ENCODE peak calls at places on chromosomes 13 and 19, in four cellular contexts. One of them, this sample, is unnamed.
A peak's percentile ranks its signal among the peaks of the same experiment; 100 is the strongest.

GRCh38 chr13:46551410-46552301 is 1.3 kb upstream of the LRCH1 start:
- DNase-seq in epithelial cell of proximal tubule: no peak
- DNase-seq in transverse colon: peak; percentile 88
- DNase-seq in activated CD4-positive, alpha-beta T cell treated with anti-CD3 and anti-CD28 coated beads, Interleukin-2, amount 50 U/mL, for 24 hours: peak; percentile 41
- DNase-seq in this sample: no peak

GRCh38 chr19:58361900-58362271 is 665 bp downstream of the ZNF497 start:
- DNase-seq in activated CD4-positive, alpha-beta T cell treated with anti-CD3 and anti-CD28 coated beads, Interleukin-2, amount 50 U/mL, for 24 hours: peak; percentile 31
- DNase-seq in transverse colon: peak; percentile 57
- DNase-seq in epithelial cell of proximal tubule: no peak
- DNase-seq in this sample: no peak

GRCh38 chr13:113967729-113968462 is 6.0 kb downstream of the C13orf46 start:
- DNase-seq in activated CD4-positive, alpha-beta T cell treated with anti-CD3 and anti-CD28 coated beads, Interleukin-2, amount 50 U/mL, for 24 hours: no peak
- DNase-seq in epithelial cell of proximal tubule: no peak
- DNase-seq in transverse colon: no peak
- DNase-seq in this sample: no peak

GRCh38 chr13:59360916-59361315 is 802.8 kb downstream of the DIAPH3 start:
- DNase-seq in epithelial cell of proximal tubule: no peak
- DNase-seq in transverse colon: no peak
- DNase-seq in activated CD4-positive, alpha-beta T cell treated with anti-CD3 and anti-CD28 coated beads, Interleukin-2, amount 50 U/mL, for 24 hours: no peak
- DNase-seq in this sample: no peak

GRCh38 chr13:112012004-112012704 is 54.8 kb upstream of the SOX1 start:
- DNase-seq in activated CD4-positive, alpha-beta T cell treated with anti-CD3 and anti-CD28 coated beads, Interleukin-2, amount 50 U/mL, for 24 hours: no peak
- DNase-seq in transverse colon: no peak
- DNase-seq in epithelial cell of proximal tubule: no peak
- DNase-seq in this sample: no peak

GRCh38 chr19:38710928-38711725 is 33.1 kb downstream of the CAPN12 start:
- DNase-seq in activated CD4-positive, alpha-beta T cell treated with anti-CD3 and anti-CD28 coated beads, Interleukin-2, amount 50 U/mL, for 24 hours: no peak
- DNase-seq in epithelial cell of proximal tubule: no peak
- DNase-seq in transverse colon: no peak
- DNase-seq in this sample: no peak

GRCh38 chr13:32802159-32802558 is 214.1 kb upstream of the KL start:
- DNase-seq in transverse colon: no peak
- DNase-seq in epithelial cell of proximal tubule: no peak
- DNase-seq in activated CD4-positive, alpha-beta T cell treated with anti-CD3 and anti-CD28 coated beads, Interleukin-2, amount 50 U/mL, for 24 hours: no peak
- DNase-seq in this sample: no peak

GRCh38 chr13:25727250-25727649 is 324.6 kb downstream of the SHISA2 start:
- DNase-seq in activated CD4-positive, alpha-beta T cell treated with anti-CD3 and anti-CD28 coated beads, Interleukin-2, amount 50 U/mL, for 24 hours: no peak
- DNase-seq in transverse colon: peak; percentile 18
- DNase-seq in epithelial cell of proximal tubule: no peak
- DNase-seq in this sample: no peak

GRCh38 chr13:101623469-101624209 is 171.2 kb downstream of the ITGBL1 start:
- DNase-seq in transverse colon: no peak
- DNase-seq in epithelial cell of proximal tubule: no peak
- DNase-seq in activated CD4-positive, alpha-beta T cell treated with anti-CD3 and anti-CD28 coated beads, Interleukin-2, amount 50 U/mL, for 24 hours: no peak
- DNase-seq in this sample: no peak

GRCh38 chr19:6509118-6509971 is 7.2 kb upstream of the TUBB4A start:
- DNase-seq in epithelial cell of proximal tubule: no peak
- DNase-seq in transverse colon: no peak
- DNase-seq in activated CD4-positive, alpha-beta T cell treated with anti-CD3 and anti-CD28 coated beads, Interleukin-2, amount 50 U/mL, for 24 hours: no peak
- DNase-seq in this sample: no peak

GRCh38 chr13:38763446-38764381 is 76.8 kb downstream of the FREM2 start:
- DNase-seq in activated CD4-positive, alpha-beta T cell treated with anti-CD3 and anti-CD28 coated beads, Interleukin-2, amount 50 U/mL, for 24 hours: no peak
- DNase-seq in epithelial cell of proximal tubule: no peak
- DNase-seq in transverse colon: no peak
- DNase-seq in this sample: peak; percentile 5

GRCh38 chr13:43331676-43332075 is 308.3 kb downstream of the DNAJC15 start:
- DNase-seq in transverse colon: no peak
- DNase-seq in activated CD4-positive, alpha-beta T cell treated with anti-CD3 and anti-CD28 coated beads, Interleukin-2, amount 50 U/mL, for 24 hours: no peak
- DNase-seq in epithelial cell of proximal tubule: peak; percentile 56
- DNase-seq in this sample: no peak

GRCh38 chr19:6379744-6380143 is 4.0 kb upstream of the PSPN start:
- DNase-seq in transverse colon: no peak
- DNase-seq in epithelial cell of proximal tubule: no peak
- DNase-seq in activated CD4-positive, alpha-beta T cell treated with anti-CD3 and anti-CD28 coated beads, Interleukin-2, amount 50 U/mL, for 24 hours: no peak
- DNase-seq in this sample: no peak

GRCh38 chr13:107374038-107374437 is 806.1 kb upstream of the ARGLU1 start:
- DNase-seq in activated CD4-positive, alpha-beta T cell treated with anti-CD3 and anti-CD28 coated beads, Interleukin-2, amount 50 U/mL, for 24 hours: no peak
- DNase-seq in epithelial cell of proximal tubule: no peak
- DNase-seq in transverse colon: no peak
- DNase-seq in this sample: no peak

GRCh38 chr13:47463726-47464125 is 537.3 kb downstream of the SUCLA2 start:
- DNase-seq in transverse colon: no peak
- DNase-seq in epithelial cell of proximal tubule: no peak
- DNase-seq in activated CD4-positive, alpha-beta T cell treated with anti-CD3 and anti-CD28 coated beads, Interleukin-2, amount 50 U/mL, for 24 hours: no peak
- DNase-seq in this sample: no peak

GRCh38 chr19:18488838-18489626 is 32.8 kb downstream of the ELL start:
- DNase-seq in transverse colon: peak; percentile 45
- DNase-seq in epithelial cell of proximal tubule: no peak
- DNase-seq in activated CD4-positive, alpha-beta T cell treated with anti-CD3 and anti-CD28 coated beads, Interleukin-2, amount 50 U/mL, for 24 hours: no peak
- DNase-seq in this sample: no peak

GRCh38 chr13:113935081-113935511 is 38.8 kb downstream of the C13orf46 start:
- DNase-seq in transverse colon: no peak
- DNase-seq in activated CD4-positive, alpha-beta T cell treated with anti-CD3 and anti-CD28 coated beads, Interleukin-2, amount 50 U/mL, for 24 hours: no peak
- DNase-seq in epithelial cell of proximal tubule: no peak
- DNase-seq in this sample: no peak

GRCh38 chr13:51618626-51619025 is 34.4 kb downstream of the WDFY2 start:
- DNase-seq in transverse colon: no peak
- DNase-seq in epithelial cell of proximal tubule: no peak
- DNase-seq in activated CD4-positive, alpha-beta T cell treated with anti-CD3 and anti-CD28 coated beads, Interleukin-2, amount 50 U/mL, for 24 hours: no peak
- DNase-seq in this sample: peak; percentile 26

GRCh38 chr13:100534147-100534818 is 54.3 kb downstream of the GGACT start:
- DNase-seq in transverse colon: no peak
- DNase-seq in activated CD4-positive, alpha-beta T cell treated with anti-CD3 and anti-CD28 coated beads, Interleukin-2, amount 50 U/mL, for 24 hours: no peak
- DNase-seq in epithelial cell of proximal tubule: no peak
- DNase-seq in this sample: no peak

GRCh38 chr19:45677351-45678230 is 9.6 kb downstream of the GIPR start:
- DNase-seq in epithelial cell of proximal tubule: peak; percentile 59
- DNase-seq in transverse colon: peak; percentile 95
- DNase-seq in activated CD4-positive, alpha-beta T cell treated with anti-CD3 and anti-CD28 coated beads, Interleukin-2, amount 50 U/mL, for 24 hours: peak; percentile 73
- DNase-seq in this sample: peak; percentile 95

GRCh38 chr13:99990045-99990977 is 8.7 kb downstream of the ZIC2 start:
- DNase-seq in activated CD4-positive, alpha-beta T cell treated with anti-CD3 and anti-CD28 coated beads, Interleukin-2, amount 50 U/mL, for 24 hours: no peak
- DNase-seq in epithelial cell of proximal tubule: no peak
- DNase-seq in transverse colon: no peak
- DNase-seq in this sample: no peak

GRCh38 chr13:101007245-101007644 is 332.6 kb upstream of the TMTC4 start:
- DNase-seq in transverse colon: no peak
- DNase-seq in epithelial cell of proximal tubule: no peak
- DNase-seq in activated CD4-positive, alpha-beta T cell treated with anti-CD3 and anti-CD28 coated beads, Interleukin-2, amount 50 U/mL, for 24 hours: no peak
- DNase-seq in this sample: no peak

GRCh38 chr13:52104624-52105023 is 24.2 kb downstream of the NEK5 start:
- DNase-seq in activated CD4-positive, alpha-beta T cell treated with anti-CD3 and anti-CD28 coated beads, Interleukin-2, amount 50 U/mL, for 24 hours: no peak
- DNase-seq in transverse colon: no peak
- DNase-seq in epithelial cell of proximal tubule: no peak
- DNase-seq in this sample: no peak

GRCh38 chr13:110263906-110264305 is 43.1 kb downstream of the COL4A1 start:
- DNase-seq in transverse colon: no peak
- DNase-seq in epithelial cell of proximal tubule: no peak
- DNase-seq in activated CD4-positive, alpha-beta T cell treated with anti-CD3 and anti-CD28 coated beads, Interleukin-2, amount 50 U/mL, for 24 hours: no peak
- DNase-seq in this sample: no peak

GRCh38 chr19:29810504-29810871 is 1.3 kb upstream of the CCNE1 start:
- DNase-seq in transverse colon: peak; percentile 14
- DNase-seq in activated CD4-positive, alpha-beta T cell treated with anti-CD3 and anti-CD28 coated beads, Interleukin-2, amount 50 U/mL, for 24 hours: no peak
- DNase-seq in epithelial cell of proximal tubule: no peak
- DNase-seq in this sample: no peak

GRCh38 chr13:113404723-113405471 is 41.0 kb upstream of the GRTP1 start:
- DNase-seq in transverse colon: no peak
- DNase-seq in activated CD4-positive, alpha-beta T cell treated with anti-CD3 and anti-CD28 coated beads, Interleukin-2, amount 50 U/mL, for 24 hours: no peak
- DNase-seq in epithelial cell of proximal tubule: no peak
- DNase-seq in this sample: no peak

GRCh38 chr19:7986321-7987083 is 18.9 kb downstream of the ELAVL1 start:
- DNase-seq in transverse colon: no peak
- DNase-seq in epithelial cell of proximal tubule: peak; percentile 51
- DNase-seq in activated CD4-positive, alpha-beta T cell treated with anti-CD3 and anti-CD28 coated beads, Interleukin-2, amount 50 U/mL, for 24 hours: no peak
- DNase-seq in this sample: peak; percentile 49

GRCh38 chr13:97544041-97544765 is 110.2 kb downstream of the RAP2A start:
- DNase-seq in activated CD4-positive, alpha-beta T cell treated with anti-CD3 and anti-CD28 coated beads, Interleukin-2, amount 50 U/mL, for 24 hours: no peak
- DNase-seq in transverse colon: no peak
- DNase-seq in epithelial cell of proximal tubule: no peak
- DNase-seq in this sample: no peak

GRCh38 chr19:31064486-31064885 is 284.8 kb downstream of the TSHZ3 start:
- DNase-seq in transverse colon: no peak
- DNase-seq in activated CD4-positive, alpha-beta T cell treated with anti-CD3 and anti-CD28 coated beads, Interleukin-2, amount 50 U/mL, for 24 hours: no peak
- DNase-seq in epithelial cell of proximal tubule: peak; percentile 58
- DNase-seq in this sample: peak; percentile 14

GRCh38 chr13:29548722-29549446 is 46.6 kb downstream of the SLC7A1 start:
- DNase-seq in activated CD4-positive, alpha-beta T cell treated with anti-CD3 and anti-CD28 coated beads, Interleukin-2, amount 50 U/mL, for 24 hours: no peak
- DNase-seq in epithelial cell of proximal tubule: no peak
- DNase-seq in transverse colon: no peak
- DNase-seq in this sample: peak; percentile 77

GRCh38 chr19:48419158-48419920 is 25.9 kb downstream of the GRIN2D start:
- DNase-seq in activated CD4-positive, alpha-beta T cell treated with anti-CD3 and anti-CD28 coated beads, Interleukin-2, amount 50 U/mL, for 24 hours: peak; percentile 46
- DNase-seq in epithelial cell of proximal tubule: no peak
- DNase-seq in transverse colon: peak; percentile 75
- DNase-seq in this sample: no peak

GRCh38 chr19:51026554-51026831 is at the start of gene KLK11:
- DNase-seq in epithelial cell of proximal tubule: no peak
- DNase-seq in activated CD4-positive, alpha-beta T cell treated with anti-CD3 and anti-CD28 coated beads, Interleukin-2, amount 50 U/mL, for 24 hours: no peak
- DNase-seq in transverse colon: no peak
- DNase-seq in this sample: no peak

This sample was measured in kidney epithelial cell.